ENCODE peak calls at places on chromosome 13, in six cellular contexts. V is OCI-LY7, O is AG09319, W is choroid plexus epithelial cell, Q is thoracic aorta, I is left ventricle myocardium inferior. G is an unnamed sample.
A peak's percentile ranks its signal among the peaks of the same experiment; 100 is the strongest.

GRCh38 chr13:75347925-75348324 is 134.0 kb downstream of the TBC1D4 start:
- DNase-seq in V (no peak), Q (no peak), I (no peak), W (no peak), O (no peak), G (no peak)

GRCh38 chr13:44854264-44855060 is 134.8 kb downstream of the NUFIP1 start:
- DNase-seq in W (no peak), Q (no peak), O (no peak), V (no peak), I (peak; percentile 74), G (no peak)

GRCh38 chr13:40981361-40981760 is 37.8 kb downstream of the ELF1 start:
- DNase-seq in V (peak; percentile 58), I (no peak), O (no peak), W (peak; percentile 37), Q (no peak), G (no peak)

GRCh38 chr13:29901714-29902631 is 51.6 kb upstream of the UBL3 start:
- DNase-seq in I (peak; percentile 16), W (peak; percentile 99), Q (no peak), O (peak; percentile 74), V (no peak), G (no peak)

GRCh38 chr13:50033696-50034095 is 18.5 kb downstream of the KCNRG start:
- DNase-seq in Q (no peak), O (no peak), V (no peak), I (no peak), W (peak; percentile 81), G (no peak)

GRCh38 chr13:24684600-24684998 is 4.4 kb downstream of the ATP12A start:
- DNase-seq in Q (no peak), O (no peak), V (no peak), W (peak; percentile 5), I (no peak), G (no peak)

GRCh38 chr13:78608705-78609463 is 5.5 kb upstream of the POU4F1 start:
- DNase-seq in V (no peak), I (no peak), O (no peak), Q (no peak), W (no peak), G (no peak)

GRCh38 chr13:59016250-59016649 is 1147.5 kb downstream of the DIAPH3 start:
- DNase-seq in Q (no peak), W (peak; percentile 18), I (no peak), V (no peak), O (no peak), G (no peak)

GRCh38 chr13:111033172-111034133 is 81.7 kb upstream of the ARHGEF7 start:
- DNase-seq in Q (no peak), I (no peak), W (no peak), V (no peak), O (no peak), G (no peak)

GRCh38 chr13:99087954-99088491 is 110.2 kb upstream of the DOCK9 start:
- DNase-seq in O (no peak), Q (no peak), V (peak; percentile 35), W (no peak), I (no peak), G (no peak)

GRCh38 chr13:91719033-91719432 is 320.6 kb downstream of the GPC5 start:
- DNase-seq in W (peak; percentile 15), I (no peak), O (no peak), V (no peak), Q (no peak), G (no peak)

DNA sequence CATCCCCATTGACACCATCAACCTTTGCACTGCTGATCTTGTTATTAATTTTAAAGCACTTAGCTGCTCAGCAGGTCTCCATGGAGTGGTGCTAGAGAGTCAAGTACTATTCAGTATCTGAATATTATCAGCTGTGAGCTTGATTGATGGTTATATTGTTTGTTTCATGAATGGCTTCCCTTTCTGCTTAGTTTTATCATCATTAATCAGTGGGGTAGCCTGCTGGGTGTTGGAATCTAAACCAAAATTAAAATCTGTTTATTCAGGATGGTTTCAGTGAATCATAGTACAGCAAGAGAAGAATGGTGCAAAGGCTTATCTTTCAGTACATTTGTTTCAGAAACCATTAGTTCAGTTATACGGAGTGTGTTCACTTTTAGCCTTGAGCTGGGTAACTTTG is 42.5 kb upstream of the SCEL start:
- DNase-seq in I (no peak), W (peak; percentile 71), V (peak; percentile 30), Q (no peak), O (no peak), G (no peak)
- TF ChIP-seq CTCF in I (peak; percentile 52), W (peak; percentile 76), V (peak; percentile 75), Q (no peak), O (peak; percentile 50), G (no peak)

DNA sequence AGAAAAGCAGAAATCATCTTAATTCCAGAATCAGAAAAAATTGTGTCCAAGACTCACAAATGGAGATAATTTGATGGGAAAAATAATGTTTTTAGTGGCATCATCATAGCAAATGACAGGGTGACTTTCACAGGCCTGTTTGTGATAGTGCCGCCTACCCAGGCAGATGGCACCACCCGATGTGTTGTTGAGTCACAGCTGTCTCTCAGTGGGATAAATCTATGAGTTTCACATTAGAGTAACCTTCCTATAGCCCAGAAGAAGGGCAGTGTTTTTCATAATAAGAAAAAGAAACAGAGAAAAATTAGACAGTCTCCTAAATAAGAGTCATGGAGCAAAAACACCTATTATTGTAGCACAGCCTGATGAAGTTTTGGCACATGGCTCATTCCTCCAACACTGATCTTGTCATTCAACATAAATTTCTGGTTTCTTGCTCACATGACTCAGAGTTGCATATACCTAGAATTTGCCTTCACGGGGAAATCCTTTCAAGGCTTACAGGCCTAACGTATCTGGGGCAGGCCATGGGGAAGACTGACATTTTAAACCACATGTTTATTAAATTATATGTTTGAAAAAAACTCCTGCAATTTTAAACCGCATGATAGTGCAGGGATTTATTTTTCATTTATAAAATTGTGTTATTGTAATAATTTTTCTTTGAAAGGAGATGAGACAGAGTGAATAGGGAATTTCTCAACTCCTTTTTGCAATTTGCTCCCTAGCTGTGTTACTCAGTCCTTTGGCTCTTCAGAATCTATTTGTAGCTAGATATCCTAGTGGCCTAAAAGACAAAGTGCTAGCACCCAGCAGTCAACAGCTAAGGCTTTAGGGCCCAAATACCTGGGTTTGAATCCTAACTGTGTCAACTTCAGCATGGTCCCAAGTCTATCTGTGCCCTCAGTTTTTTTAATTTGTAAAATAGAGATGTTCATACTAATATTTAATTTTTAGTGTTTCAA is 393.7 kb downstream of the NDFIP2 start:
- DNase-seq in O (no peak), I (no peak), Q (no peak), W (no peak), V (no peak), G (no peak)
- TF ChIP-seq CTCF in O (no peak), I (no peak), Q (no peak), W (no peak), V (no peak), G (no peak)

GRCh38 chr13:109812375-109812774 is 26.0 kb upstream of the IRS2 start:
- DNase-seq in O (no peak), V (no peak), I (no peak), W (peak; percentile 20), Q (no peak), G (no peak)
- TF ChIP-seq CTCF in O (no peak), V (no peak), I (no peak), W (no peak), Q (no peak), G (no peak)

GRCh38 chr13:27559714-27560113 is 60.6 kb downstream of the LNX2 start:
- DNase-seq in I (no peak), Q (no peak), V (no peak), O (no peak), W (no peak), G (no peak)

GRCh38 chr13:27551563-27551962 is 68.8 kb downstream of the LNX2 start:
- DNase-seq in Q (no peak), W (no peak), V (no peak), O (no peak), I (no peak), G (no peak)

DNA sequence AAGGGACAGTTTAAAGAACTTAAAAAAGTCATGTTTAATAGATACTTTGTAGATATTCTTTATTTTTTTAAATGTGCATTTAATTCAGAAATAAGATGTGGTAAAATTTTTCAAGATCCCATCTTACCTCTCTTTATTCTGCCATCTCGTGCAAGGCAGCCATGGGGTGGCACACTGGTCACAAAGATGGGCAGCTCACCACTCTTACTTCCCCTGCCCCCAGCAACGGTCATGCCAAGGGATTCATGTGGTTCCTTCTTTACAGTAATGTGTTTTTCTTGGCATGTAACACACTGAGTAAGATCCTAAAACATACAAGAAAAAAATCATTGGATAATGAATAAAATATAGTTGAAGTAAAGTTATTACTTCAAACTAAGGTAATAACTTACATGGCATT is 64.2 kb downstream of the LNX2 start:
- DNase-seq in I (no peak), O (peak; percentile 15), Q (no peak), V (no peak), W (peak; percentile 73), G (no peak)
- TF ChIP-seq CTCF in I (peak; percentile 29), O (peak; percentile 17), Q (no peak), V (no peak), W (peak; percentile 30), G (no peak)

DNA sequence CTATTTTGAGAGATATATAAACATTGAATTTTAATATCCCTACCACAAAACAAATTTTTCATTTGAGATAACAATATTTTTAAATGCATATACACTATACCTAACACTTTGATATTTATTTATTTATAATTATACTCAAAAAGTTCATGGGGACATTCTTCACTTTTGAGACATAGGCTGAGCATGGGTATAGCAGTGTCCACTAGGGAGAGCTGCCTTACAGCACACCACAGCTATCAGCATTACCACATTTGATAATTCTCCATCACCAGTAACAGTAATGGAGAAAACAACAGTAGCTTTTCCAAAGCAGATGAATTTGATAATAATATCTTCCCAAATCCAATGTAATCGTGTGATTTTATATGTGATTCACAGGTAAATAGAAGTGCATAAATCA is 626.1 kb downstream of the DACH1 start:
- DNase-seq in I (no peak), Q (no peak), V (no peak), O (no peak), W (peak; percentile 65), G (no peak)
- TF ChIP-seq CTCF in I (peak; percentile 61), Q (no peak), V (peak; percentile 23), O (peak; percentile 39), W (peak; percentile 81), G (no peak)